ENCODE peak calls at places on chromosomes 11 and 22, in nine cellular contexts. B is ovary, P is H1, R is transverse colon, K is body of pancreas, X is stomach, O is tibial nerve, Q is spleen, M is A549. F is an unnamed sample.

GRCh38 chr11:79060534-79060933 is 380.3 kb downstream of the TENM4 start:
- DNase-seq in B (no peak), P (no peak), R (no peak), K (no peak), X (no peak), O (no peak), Q (no peak), M (no peak), F (peak)

GRCh38 chr11:44363116-44363515 is 53.2 kb upstream of the ALX4 start:
- DNase-seq in B (no peak), P (no peak), R (no peak), K (no peak), X (no peak), O (no peak), Q (no peak), M (no peak), F (no peak)

GRCh38 chr22:40578171-40578570 is 58.3 kb downstream of the MRTFA start:
- DNase-seq in B (no peak), P (no peak), R (no peak), K (no peak), X (no peak), O (no peak), Q (no peak), M (no peak), F (no peak)

GRCh38 chr11:82586581-82586980 is 147.1 kb downstream of the FAM181B start:
- DNase-seq in B (no peak), P (no peak), R (no peak), K (no peak), X (no peak), O (no peak), Q (no peak), M (no peak), F (no peak)

GRCh38 chr22:39947488-39948216 is 12.5 kb upstream of the TMA7B start:
- DNase-seq in B (no peak), P (no peak), R (no peak), K (no peak), X (no peak), O (no peak), Q (no peak), M (no peak), F (no peak)

GRCh38 chr22:22752556-22753477 is 108.4 kb downstream of the GGTLC2 start:
- DNase-seq in B (no peak), P (peak), R (no peak), K (peak), X (no peak), O (peak), Q (no peak), M (no peak), F (peak)

GRCh38 chr22:32469799-32470212 is 4.8 kb upstream of the FBXO7 start:
- DNase-seq in B (no peak), P (no peak), R (peak), K (peak), X (no peak), O (no peak), Q (no peak), M (peak), F (peak)

GRCh38 chr22:36775589-36775965 is 342 bp downstream of the IFT27 start:
- DNase-seq in B (peak), P (peak), R (peak), K (peak), X (peak), O (no peak), Q (peak), M (no peak), F (peak)

GRCh38 chr11:33899383-33900037 is 7.6 kb upstream of the LMO2 start:
- DNase-seq in B (peak), P (no peak), R (peak), K (peak), X (peak), O (peak), Q (no peak), M (peak), F (peak)

GRCh38 chr11:44243633-44244343 is 66.2 kb downstream of the ALX4 start:
- DNase-seq in B (no peak), P (no peak), R (no peak), K (no peak), X (no peak), O (no peak), Q (no peak), M (peak), F (peak)

GRCh38 chr11:3959015-3959917 is 103.8 kb downstream of the STIM1 start:
- DNase-seq in B (no peak), P (no peak), R (no peak), K (no peak), X (no peak), O (no peak), Q (no peak), M (peak), F (peak)

GRCh38 chr11:125071408-125071807 is 8.3 kb downstream of the SLC37A2 start:
- DNase-seq in B (no peak), P (no peak), R (no peak), K (no peak), X (no peak), O (peak), Q (peak), M (no peak), F (no peak)

GRCh38 chr11:23280088-23280487 is 419.8 kb upstream of the CCDC179 start:
- DNase-seq in B (no peak), P (no peak), R (no peak), K (no peak), X (no peak), O (no peak), Q (no peak), M (no peak), F (peak)

GRCh38 chr11:126997641-126998040 is 2.9 kb downstream of the KIRREL3 start:
- DNase-seq in B (no peak), P (no peak), R (no peak), K (no peak), X (no peak), O (no peak), Q (no peak), M (no peak), F (no peak)

GRCh38 chr11:32131321-32131720 is 40.4 kb downstream of the RCN1 start:
- DNase-seq in B (no peak), P (no peak), R (no peak), K (no peak), X (no peak), O (no peak), Q (no peak), M (no peak), F (peak)

GRCh38 chr11:45021692-45022130 is 71.0 kb upstream of the TP53I11 start:
- DNase-seq in B (peak), P (peak), R (peak), K (peak), X (no peak), O (peak), Q (no peak), M (no peak), F (peak)

DNA sequence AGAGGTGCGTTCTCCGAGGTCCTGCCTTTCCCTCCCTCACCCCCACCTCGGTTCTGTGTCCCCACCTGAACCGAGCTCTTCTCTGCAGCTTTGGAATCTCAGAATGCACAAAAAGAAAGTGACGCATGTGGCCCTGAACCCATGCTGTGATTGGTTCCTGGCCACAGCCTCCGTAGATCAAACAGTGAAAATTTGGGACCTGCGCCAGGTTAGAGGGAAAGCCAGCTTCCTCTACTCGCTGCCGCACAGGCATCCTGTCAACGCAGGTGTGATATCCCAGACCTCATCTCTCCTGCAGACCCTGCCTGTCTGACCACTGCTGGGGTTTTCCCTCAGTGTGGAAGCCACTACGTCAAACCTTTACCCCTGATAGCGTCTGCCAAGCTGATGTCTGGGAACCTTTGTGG is 13.9 kb downstream of the ACP2 start:
- DNase-seq in B (peak), P (no peak), R (peak), K (peak), X (peak), O (no peak), Q (no peak), M (peak), F (peak)
- TF ChIP-seq POLR2A in B (no peak), P (no peak), R (no peak), K (peak), X (no peak), O (no peak), Q (no peak), M (no peak), F (no peak)

GRCh38 chr22:42909363-42910058 is 52.4 kb upstream of the ARFGAP3 start:
- DNase-seq in B (no peak), P (no peak), R (no peak), K (peak), X (no peak), O (no peak), Q (no peak), M (no peak), F (no peak)
- H3K4me3 ChIP-seq in B (no peak), P (no peak), R (no peak), K (no peak), X (no peak), O (no peak), Q (no peak), M (no peak), F (no peak)

GRCh38 chr22:45421349-45422057 is 8.0 kb downstream of the RIBC2 start:
- DNase-seq in B (no peak), P (peak), R (no peak), K (no peak), X (no peak), O (no peak), Q (no peak), M (no peak), F (no peak)
- TF ChIP-seq POLR2A in B (no peak), P (no peak), R (no peak), K (no peak), X (no peak), O (no peak), Q (no peak), M (no peak), F (no peak)

GRCh38 chr11:72521672-72522071 is 87.3 kb upstream of the CLPB start:
- DNase-seq in B (no peak), P (no peak), R (no peak), K (no peak), X (no peak), O (no peak), Q (no peak), M (no peak), F (no peak)

GRCh38 chr11:72522186-72522585 is 87.9 kb upstream of the CLPB start:
- DNase-seq in B (no peak), P (no peak), R (no peak), K (no peak), X (no peak), O (no peak), Q (no peak), M (no peak), F (no peak)

GRCh38 chr11:72523991-72524390 is 89.7 kb upstream of the CLPB start:
- DNase-seq in B (no peak), P (no peak), R (no peak), K (no peak), X (no peak), O (no peak), Q (no peak), M (no peak), F (no peak)

GRCh38 chr11:72520815-72521214 is 86.5 kb upstream of the CLPB start:
- DNase-seq in B (no peak), P (no peak), R (no peak), K (no peak), X (no peak), O (no peak), Q (no peak), M (no peak), F (no peak)

DNA sequence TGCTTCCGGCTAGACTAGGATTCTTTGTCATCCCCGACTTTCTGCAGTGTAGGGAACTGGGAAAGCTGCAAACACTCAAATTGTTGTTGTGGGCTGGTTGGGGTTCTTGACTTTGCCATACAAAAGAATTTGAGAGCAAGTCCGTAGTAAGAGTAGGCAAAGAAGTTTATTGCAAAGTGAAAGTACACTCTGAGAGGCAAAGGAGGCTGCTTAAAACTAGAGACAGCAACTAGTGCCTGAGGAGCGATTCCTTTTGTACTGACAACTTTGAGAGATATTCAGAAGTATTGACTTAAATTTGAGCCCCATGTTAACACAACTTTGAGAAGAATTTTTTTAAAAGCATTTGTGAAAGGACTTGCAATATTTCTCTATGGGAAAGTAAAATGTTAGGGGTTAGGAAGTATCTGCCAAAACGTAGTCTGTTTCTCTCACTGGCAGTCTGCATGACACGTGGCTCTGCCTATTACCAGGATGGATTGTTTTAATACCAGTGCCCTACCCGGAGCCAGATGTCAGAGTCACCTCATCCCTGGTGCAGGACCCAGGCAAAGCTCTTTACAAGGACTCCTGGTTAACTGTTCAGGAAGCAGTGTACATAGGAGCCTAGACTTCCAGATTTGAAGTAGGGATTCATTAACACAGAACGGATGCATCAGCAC is 85.0 kb upstream of the CLPB start:
- DNase-seq in B (no peak), P (no peak), R (no peak), K (no peak), X (no peak), O (no peak), Q (no peak), M (no peak), F (peak)
- H3K4me3 ChIP-seq in B (peak), P (no peak), R (peak), K (no peak), X (peak), O (peak), Q (peak), M (no peak), F (peak)

GRCh38 chr11:86068951-86069407 is at the start of gene PICALM:
- DNase-seq in B (peak), P (peak), R (peak), K (peak), X (peak), O (peak), Q (peak), M (peak), F (peak)

GRCh38 chr11:86066606-86067229 is 2.2 kb downstream of the PICALM start:
- DNase-seq in B (no peak), P (no peak), R (no peak), K (no peak), X (no peak), O (no peak), Q (no peak), M (no peak), F (no peak)

GRCh38 chr11:86066033-86066432 is 2.9 kb downstream of the PICALM start:
- DNase-seq in B (no peak), P (no peak), R (no peak), K (no peak), X (no peak), O (no peak), Q (no peak), M (no peak), F (no peak)

GRCh38 chr11:86068138-86068861 is 584 bp downstream of the PICALM start:
- DNase-seq in B (peak), P (peak), R (peak), K (peak), X (peak), O (peak), Q (peak), M (peak), F (no peak)

DNA sequence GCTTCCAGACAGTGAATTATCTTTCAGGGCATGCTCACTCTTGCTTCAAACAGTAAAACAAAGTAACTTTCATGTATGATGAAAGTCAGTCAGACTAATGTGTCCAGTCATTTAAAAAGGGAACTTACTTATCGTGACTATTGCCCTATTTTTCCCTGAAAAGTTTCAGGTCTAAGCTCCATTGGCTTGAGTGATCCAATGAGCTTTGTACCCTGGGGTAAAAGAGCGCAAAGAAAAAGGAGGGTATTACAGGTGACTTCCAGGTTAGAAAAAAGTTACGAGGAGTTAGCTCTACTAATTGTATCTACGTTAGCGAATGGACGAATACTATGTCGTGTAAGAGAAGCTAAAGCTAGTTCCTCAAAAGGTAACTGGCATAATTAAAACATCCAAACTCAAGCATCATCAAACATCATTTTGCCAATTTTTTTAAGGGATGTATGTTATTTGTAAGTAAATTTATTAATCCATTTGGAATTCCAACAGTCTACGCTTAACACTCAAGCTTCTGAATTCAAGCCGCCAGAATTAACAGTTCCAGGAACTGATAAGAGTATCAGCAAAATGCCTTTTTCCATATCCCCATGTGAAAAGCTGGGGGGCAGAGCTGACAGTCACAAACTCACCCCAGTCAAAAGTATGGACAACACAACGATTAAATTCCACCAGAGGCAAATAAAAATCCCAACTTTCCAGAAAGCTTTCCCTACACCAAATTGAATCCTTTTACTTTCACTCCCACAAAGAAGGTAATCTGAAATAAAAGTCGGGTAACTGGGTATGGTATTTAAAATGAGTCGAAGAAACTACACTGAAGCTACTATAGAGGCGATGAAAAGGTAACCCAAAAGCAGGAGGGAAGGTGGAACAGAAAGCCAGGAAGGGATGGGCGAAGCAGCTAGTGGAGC is 1.4 kb downstream of the PICALM start:
- DNase-seq in B (no peak), P (no peak), R (no peak), K (no peak), X (no peak), O (no peak), Q (no peak), M (no peak), F (no peak)
- TF ChIP-seq POLR2A in B (no peak), P (no peak), R (peak), K (no peak), X (no peak), O (no peak), Q (no peak), M (no peak), F (no peak)

GRCh38 chr11:55652560-55652959 is 4.4 kb downstream of the OR4S2 start:
- DNase-seq in B (no peak), P (no peak), R (no peak), K (no peak), X (no peak), O (no peak), Q (no peak), M (no peak), F (no peak)
- H3K4me3 ChIP-seq in B (no peak), P (no peak), R (no peak), K (no peak), X (no peak), O (no peak), Q (no peak), M (no peak), F (no peak)

GRCh38 chr11:65586247-65586630 is 9.4 kb downstream of the KCNK7 start:
- DNase-seq in B (no peak), P (no peak), R (no peak), K (no peak), X (no peak), O (no peak), Q (no peak), M (no peak), F (no peak)

GRCh38 chr11:65586676-65587075 is 8.9 kb downstream of the KCNK7 start:
- DNase-seq in B (no peak), P (no peak), R (no peak), K (no peak), X (no peak), O (no peak), Q (no peak), M (no peak), F (no peak)

GRCh38 chr11:65590240-65590738 is 5.3 kb downstream of the KCNK7 start:
- DNase-seq in B (peak), P (no peak), R (peak), K (peak), X (no peak), O (no peak), Q (no peak), M (no peak), F (peak)

GRCh38 chr11:65589444-65590239 is 6.0 kb downstream of the KCNK7 start:
- DNase-seq in B (no peak), P (no peak), R (peak), K (no peak), X (no peak), O (no peak), Q (peak), M (no peak), F (no peak)

DNA sequence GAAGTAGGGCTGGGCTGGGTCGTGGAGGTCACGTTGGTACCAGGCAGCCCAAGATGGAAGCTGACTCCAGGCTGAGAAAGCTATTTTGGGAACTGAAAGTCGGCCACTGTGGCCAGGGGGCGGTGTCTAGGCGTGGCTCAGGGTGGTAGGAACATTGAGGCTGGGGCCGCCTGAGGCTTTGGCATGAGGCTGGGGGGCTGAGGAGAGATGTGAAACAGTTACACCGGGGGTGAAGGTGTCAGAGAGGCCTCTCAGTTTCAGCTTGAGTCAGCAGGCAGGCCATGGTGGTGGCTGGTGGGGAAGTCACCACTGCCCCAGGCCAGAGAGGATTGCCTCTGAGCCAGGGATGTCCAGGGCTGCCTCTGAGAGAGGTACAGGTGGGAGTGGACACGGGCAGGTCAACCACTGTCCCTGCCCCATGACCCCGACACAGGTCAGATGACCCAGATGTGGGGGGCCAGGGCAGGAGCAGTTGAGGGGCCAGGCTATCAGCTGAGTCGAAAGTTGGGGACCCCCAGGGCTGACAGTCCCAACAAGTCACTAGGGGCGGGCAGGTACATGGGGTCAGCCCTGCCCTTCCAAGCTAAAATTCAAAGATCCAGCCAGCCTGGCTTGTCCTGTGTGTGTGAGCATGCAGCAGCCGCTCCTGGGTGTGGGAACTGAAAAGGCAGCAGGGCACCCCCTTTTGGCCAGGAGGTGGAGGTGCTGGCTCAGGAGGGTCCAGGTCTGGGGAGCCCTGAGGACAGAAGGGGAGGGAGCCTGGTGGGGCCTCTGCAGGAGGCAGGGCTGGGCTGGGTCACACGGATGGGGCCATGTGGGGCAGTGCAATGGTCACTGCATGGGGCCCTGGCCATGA is 7.2 kb downstream of the KCNK7 start:
- DNase-seq in B (peak), P (no peak), R (peak), K (peak), X (peak), O (no peak), Q (peak), M (peak), F (peak)
- TF ChIP-seq POLR2A in B (no peak), P (no peak), R (no peak), K (no peak), X (no peak), O (no peak), Q (no peak), M (no peak), F (no peak)

GRCh38 chr11:96339704-96340554 is 3.1 kb downstream of the MAML2 start:
- DNase-seq in B (peak), P (no peak), R (no peak), K (no peak), X (no peak), O (no peak), Q (no peak), M (no peak), F (peak)

GRCh38 chr11:96342131-96342970 is 644 bp downstream of the MAML2 start:
- DNase-seq in B (no peak), P (no peak), R (no peak), K (no peak), X (no peak), O (no peak), Q (no peak), M (no peak), F (no peak)

GRCh38 chr11:96341237-96342130 is 1.5 kb downstream of the MAML2 start:
- DNase-seq in B (peak), P (peak), R (peak), K (peak), X (peak), O (peak), Q (peak), M (peak), F (peak)

GRCh38 chr11:96338910-96339703 is 3.9 kb downstream of the MAML2 start:
- DNase-seq in B (peak), P (no peak), R (peak), K (no peak), X (no peak), O (peak), Q (peak), M (no peak), F (peak)

GRCh38 chr11:96340555-96340885 is 2.5 kb downstream of the MAML2 start:
- DNase-seq in B (no peak), P (no peak), R (no peak), K (no peak), X (no peak), O (no peak), Q (no peak), M (no peak), F (peak)
- H3K4me3 ChIP-seq in B (no peak), P (no peak), R (peak), K (no peak), X (peak), O (peak), Q (peak), M (no peak), F (peak)

F was measured in IMR-90.